ENCODE peak calls at places on chromosomes 11 and 22, in seven cellular contexts. One of them, this sample, is unnamed.
A peak's percentile ranks its signal among the peaks of the same experiment; 100 is the strongest.

GRCh38 chr11:120908521-120909181 is 115.3 kb upstream of the TBCEL start:
- DNase-seq in dorsolateral prefrontal cortex: no peak
- DNase-seq in GM12865: peak; percentile 13
- DNase-seq in foreskin fibroblast: no peak
- DNase-seq in GM12878: no peak
- DNase-seq in lower lobe of right lung: no peak
- DNase-seq in cardiac fibroblast: no peak
- DNase-seq in this sample: no peak

GRCh38 chr11:68164437-68164836 is 43.2 kb upstream of the CHKA start:
- DNase-seq in dorsolateral prefrontal cortex: no peak
- DNase-seq in GM12865: no peak
- DNase-seq in foreskin fibroblast: peak; percentile 82
- DNase-seq in GM12878: no peak
- DNase-seq in lower lobe of right lung: no peak
- DNase-seq in cardiac fibroblast: no peak
- DNase-seq in this sample: no peak

GRCh38 chr22:36986242-36986821 is 32.9 kb downstream of the TST start:
- DNase-seq in dorsolateral prefrontal cortex: no peak
- DNase-seq in GM12865: peak; percentile 55
- DNase-seq in foreskin fibroblast: peak; percentile 38
- DNase-seq in GM12878: no peak
- DNase-seq in lower lobe of right lung: no peak
- DNase-seq in cardiac fibroblast: no peak
- DNase-seq in this sample: no peak

GRCh38 chr11:64803163-64803845 is at the start of gene MAP4K2:
- DNase-seq in dorsolateral prefrontal cortex: peak; percentile 69
- DNase-seq in GM12865: peak; percentile 89
- DNase-seq in foreskin fibroblast: peak; percentile 94
- DNase-seq in GM12878: peak; percentile 3
- DNase-seq in lower lobe of right lung: peak; percentile 92
- DNase-seq in cardiac fibroblast: peak; percentile 88
- DNase-seq in this sample: peak; percentile 83

GRCh38 chr22:48945621-48946458 is 881.8 kb downstream of the BRD1 start:
- DNase-seq in dorsolateral prefrontal cortex: no peak
- DNase-seq in GM12865: no peak
- DNase-seq in foreskin fibroblast: no peak
- DNase-seq in GM12878: no peak
- DNase-seq in lower lobe of right lung: no peak
- DNase-seq in cardiac fibroblast: no peak
- DNase-seq in this sample: no peak

GRCh38 chr22:49362393-49362792 is 465.3 kb downstream of the BRD1 start:
- DNase-seq in dorsolateral prefrontal cortex: no peak
- DNase-seq in GM12865: no peak
- DNase-seq in foreskin fibroblast: no peak
- DNase-seq in GM12878: no peak
- DNase-seq in lower lobe of right lung: peak; percentile 6
- DNase-seq in cardiac fibroblast: no peak
- DNase-seq in this sample: no peak

GRCh38 chr11:126969865-126970479 is 30.6 kb downstream of the KIRREL3 start:
- DNase-seq in dorsolateral prefrontal cortex: no peak
- DNase-seq in GM12865: peak; percentile 16
- DNase-seq in foreskin fibroblast: peak; percentile 80
- DNase-seq in GM12878: no peak
- DNase-seq in lower lobe of right lung: no peak
- DNase-seq in cardiac fibroblast: peak; percentile 23
- DNase-seq in this sample: peak; percentile 14

GRCh38 chr22:35310556-35311550 is 11.2 kb downstream of the TOM1 start:
- DNase-seq in dorsolateral prefrontal cortex: no peak
- DNase-seq in GM12865: peak; percentile 82
- DNase-seq in foreskin fibroblast: no peak
- DNase-seq in GM12878: no peak
- DNase-seq in lower lobe of right lung: no peak
- DNase-seq in cardiac fibroblast: no peak
- DNase-seq in this sample: no peak

GRCh38 chr11:10693509-10694071 is at the start of gene IRAG1:
- DNase-seq in dorsolateral prefrontal cortex: no peak
- DNase-seq in GM12865: no peak
- DNase-seq in foreskin fibroblast: peak; percentile 81
- DNase-seq in GM12878: no peak
- DNase-seq in lower lobe of right lung: peak; percentile 49
- DNase-seq in cardiac fibroblast: peak; percentile 73
- DNase-seq in this sample: peak; percentile 64

GRCh38 chr11:17389957-17390649 is 1.6 kb upstream of the KCNJ11 start:
- DNase-seq in dorsolateral prefrontal cortex: no peak
- DNase-seq in GM12865: no peak
- DNase-seq in foreskin fibroblast: no peak
- DNase-seq in GM12878: no peak
- DNase-seq in lower lobe of right lung: no peak
- DNase-seq in cardiac fibroblast: no peak
- DNase-seq in this sample: no peak

GRCh38 chr11:30314625-30315024 is 8.3 kb upstream of the ARL14EP start:
- DNase-seq in dorsolateral prefrontal cortex: no peak
- DNase-seq in GM12865: peak; percentile 11
- DNase-seq in foreskin fibroblast: peak; percentile 23
- DNase-seq in GM12878: no peak
- DNase-seq in lower lobe of right lung: no peak
- DNase-seq in cardiac fibroblast: peak; percentile 30
- DNase-seq in this sample: peak; percentile 16

GRCh38 chr22:42978453-42979103 is 36.4 kb downstream of the PACSIN2 start:
- DNase-seq in dorsolateral prefrontal cortex: no peak
- DNase-seq in GM12865: no peak
- DNase-seq in foreskin fibroblast: peak; percentile 75
- DNase-seq in GM12878: no peak
- DNase-seq in lower lobe of right lung: no peak
- DNase-seq in cardiac fibroblast: peak; percentile 86
- DNase-seq in this sample: no peak

GRCh38 chr11:76665921-76666351 is 4.6 kb downstream of the LRRC32 start:
- DNase-seq in dorsolateral prefrontal cortex: no peak
- DNase-seq in GM12865: no peak
- DNase-seq in foreskin fibroblast: no peak
- DNase-seq in GM12878: no peak
- DNase-seq in lower lobe of right lung: peak; percentile 26
- DNase-seq in cardiac fibroblast: no peak
- DNase-seq in this sample: no peak

GRCh38 chr11:121482231-121483129 is 29.7 kb upstream of the SORL1-AS1 start:
- DNase-seq in dorsolateral prefrontal cortex: no peak
- DNase-seq in GM12865: peak; percentile 87
- DNase-seq in foreskin fibroblast: no peak
- DNase-seq in GM12878: peak; percentile 93
- DNase-seq in lower lobe of right lung: no peak
- DNase-seq in cardiac fibroblast: peak; percentile 13
- DNase-seq in this sample: no peak

GRCh38 chr11:37811349-37811748 is 1213.3 kb upstream of the RAG2 start:
- DNase-seq in dorsolateral prefrontal cortex: no peak
- DNase-seq in GM12865: no peak
- DNase-seq in foreskin fibroblast: no peak
- DNase-seq in GM12878: no peak
- DNase-seq in lower lobe of right lung: no peak
- DNase-seq in cardiac fibroblast: no peak
- DNase-seq in this sample: no peak

GRCh38 chr11:132838621-132839020 is 693.7 kb downstream of the OPCML start:
- DNase-seq in dorsolateral prefrontal cortex: no peak
- DNase-seq in GM12865: no peak
- DNase-seq in foreskin fibroblast: peak; percentile 54
- DNase-seq in GM12878: no peak
- DNase-seq in lower lobe of right lung: no peak
- DNase-seq in cardiac fibroblast: peak; percentile 19
- DNase-seq in this sample: no peak

DNA sequence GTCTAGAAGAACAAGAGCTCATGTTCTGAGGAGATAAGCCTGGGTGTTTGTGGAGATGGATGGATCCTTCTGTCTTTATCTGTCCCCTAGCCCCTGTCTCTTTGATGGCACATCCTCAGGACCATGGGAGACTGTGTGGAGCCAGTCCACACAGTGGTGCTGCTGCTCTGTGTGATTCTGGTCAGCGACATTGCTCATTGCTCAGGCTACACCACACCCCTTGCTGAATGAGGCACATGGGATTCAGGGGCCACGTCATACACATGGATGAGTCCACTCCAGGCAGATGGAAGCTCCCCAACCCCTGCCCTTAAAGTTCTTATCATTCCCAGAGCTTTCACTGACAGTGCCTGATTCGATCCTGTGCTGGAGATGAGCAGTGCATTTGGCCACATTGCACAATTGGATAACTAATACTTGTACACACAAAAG is 222.2 kb downstream of the NAV2 start:
- DNase-seq in dorsolateral prefrontal cortex: no peak
- DNase-seq in GM12865: no peak
- DNase-seq in foreskin fibroblast: peak; percentile 71
- DNase-seq in GM12878: no peak
- DNase-seq in lower lobe of right lung: no peak
- DNase-seq in cardiac fibroblast: peak; percentile 48
- DNase-seq in this sample: peak; percentile 72
- TF ChIP-seq CTCF in dorsolateral prefrontal cortex: no peak
- TF ChIP-seq CTCF in GM12865: no peak
- TF ChIP-seq CTCF in foreskin fibroblast: no peak
- TF ChIP-seq CTCF in GM12878: no peak
- TF ChIP-seq CTCF in lower lobe of right lung: no peak
- TF ChIP-seq CTCF in cardiac fibroblast: no peak
- TF ChIP-seq CTCF in this sample: no peak

GRCh38 chr11:118282635-118283310 is 18.7 kb upstream of the MPZL2 start:
- DNase-seq in dorsolateral prefrontal cortex: no peak
- DNase-seq in GM12865: no peak
- DNase-seq in foreskin fibroblast: no peak
- DNase-seq in GM12878: no peak
- DNase-seq in lower lobe of right lung: no peak
- DNase-seq in cardiac fibroblast: no peak
- DNase-seq in this sample: no peak

GRCh38 chr11:118283756-118284350 is 19.8 kb upstream of the MPZL2 start:
- DNase-seq in dorsolateral prefrontal cortex: no peak
- DNase-seq in GM12865: no peak
- DNase-seq in foreskin fibroblast: no peak
- DNase-seq in GM12878: no peak
- DNase-seq in lower lobe of right lung: no peak
- DNase-seq in cardiac fibroblast: no peak
- DNase-seq in this sample: no peak

GRCh38 chr11:118283311-118283636 is 19.2 kb upstream of the MPZL2 start:
- DNase-seq in dorsolateral prefrontal cortex: no peak
- DNase-seq in GM12865: no peak
- DNase-seq in foreskin fibroblast: no peak
- DNase-seq in GM12878: no peak
- DNase-seq in lower lobe of right lung: no peak
- DNase-seq in cardiac fibroblast: no peak
- DNase-seq in this sample: no peak

GRCh38 chr11:118277312-118277711 is 13.2 kb upstream of the MPZL2 start:
- DNase-seq in dorsolateral prefrontal cortex: no peak
- DNase-seq in GM12865: peak; percentile 73
- DNase-seq in foreskin fibroblast: peak; percentile 6
- DNase-seq in GM12878: no peak
- DNase-seq in lower lobe of right lung: no peak
- DNase-seq in cardiac fibroblast: peak; percentile 20
- DNase-seq in this sample: no peak

GRCh38 chr11:118281284-118281683 is 17.2 kb upstream of the MPZL2 start:
- DNase-seq in dorsolateral prefrontal cortex: no peak
- DNase-seq in GM12865: peak; percentile 73
- DNase-seq in foreskin fibroblast: no peak
- DNase-seq in GM12878: no peak
- DNase-seq in lower lobe of right lung: no peak
- DNase-seq in cardiac fibroblast: no peak
- DNase-seq in this sample: no peak
- H3K4me3 ChIP-seq in dorsolateral prefrontal cortex: no peak overlapping the region
- H3K4me3 ChIP-seq in GM12865: no peak overlapping the region
- H3K4me3 ChIP-seq in foreskin fibroblast: no peak overlapping the region
- H3K4me3 ChIP-seq in GM12878: no peak overlapping the region
- H3K4me3 ChIP-seq in lower lobe of right lung: no peak overlapping the region
- H3K4me3 ChIP-seq in cardiac fibroblast: no peak overlapping the region
- H3K4me3 ChIP-seq in this sample: no peak overlapping the region

GRCh38 chr11:110474578-110474977 is 44.8 kb downstream of the FDX1 start:
- DNase-seq in dorsolateral prefrontal cortex: no peak
- DNase-seq in GM12865: no peak
- DNase-seq in foreskin fibroblast: no peak
- DNase-seq in GM12878: no peak
- DNase-seq in lower lobe of right lung: no peak
- DNase-seq in cardiac fibroblast: no peak
- DNase-seq in this sample: no peak

GRCh38 chr11:110479070-110479444 is 49.3 kb downstream of the FDX1 start:
- DNase-seq in dorsolateral prefrontal cortex: no peak
- DNase-seq in GM12865: no peak
- DNase-seq in foreskin fibroblast: peak; percentile 33
- DNase-seq in GM12878: no peak
- DNase-seq in lower lobe of right lung: no peak
- DNase-seq in cardiac fibroblast: no peak
- DNase-seq in this sample: no peak

GRCh38 chr11:110481523-110481922 is 51.8 kb downstream of the FDX1 start:
- DNase-seq in dorsolateral prefrontal cortex: no peak
- DNase-seq in GM12865: no peak
- DNase-seq in foreskin fibroblast: no peak
- DNase-seq in GM12878: no peak
- DNase-seq in lower lobe of right lung: no peak
- DNase-seq in cardiac fibroblast: no peak
- DNase-seq in this sample: no peak

GRCh38 chr11:110479445-110480101 is 49.8 kb downstream of the FDX1 start:
- DNase-seq in dorsolateral prefrontal cortex: no peak
- DNase-seq in GM12865: peak; percentile 16
- DNase-seq in foreskin fibroblast: peak; percentile 44
- DNase-seq in GM12878: no peak
- DNase-seq in lower lobe of right lung: no peak
- DNase-seq in cardiac fibroblast: peak; percentile 56
- DNase-seq in this sample: peak; percentile 44

GRCh38 chr11:110478410-110478809 is 48.7 kb downstream of the FDX1 start:
- DNase-seq in dorsolateral prefrontal cortex: no peak
- DNase-seq in GM12865: no peak
- DNase-seq in foreskin fibroblast: no peak
- DNase-seq in GM12878: no peak
- DNase-seq in lower lobe of right lung: no peak
- DNase-seq in cardiac fibroblast: no peak
- DNase-seq in this sample: no peak
- TF ChIP-seq CTCF in dorsolateral prefrontal cortex: no peak
- TF ChIP-seq CTCF in GM12865: peak; percentile 40
- TF ChIP-seq CTCF in foreskin fibroblast: no peak
- TF ChIP-seq CTCF in GM12878: peak; percentile 20
- TF ChIP-seq CTCF in lower lobe of right lung: peak; percentile 15
- TF ChIP-seq CTCF in cardiac fibroblast: no peak
- TF ChIP-seq CTCF in this sample: no peak

GRCh38 chr11:63556404-63556803 is 6.8 kb downstream of the PLAAT2 start:
- DNase-seq in dorsolateral prefrontal cortex: no peak
- DNase-seq in GM12865: no peak
- DNase-seq in foreskin fibroblast: no peak
- DNase-seq in GM12878: no peak
- DNase-seq in lower lobe of right lung: no peak
- DNase-seq in cardiac fibroblast: no peak
- DNase-seq in this sample: no peak

GRCh38 chr11:63554901-63555218 is 8.3 kb downstream of the PLAAT2 start:
- DNase-seq in dorsolateral prefrontal cortex: no peak
- DNase-seq in GM12865: no peak
- DNase-seq in foreskin fibroblast: no peak
- DNase-seq in GM12878: no peak
- DNase-seq in lower lobe of right lung: no peak
- DNase-seq in cardiac fibroblast: no peak
- DNase-seq in this sample: no peak

GRCh38 chr11:63551889-63552266 is 11.3 kb downstream of the PLAAT2 start:
- DNase-seq in dorsolateral prefrontal cortex: no peak
- DNase-seq in GM12865: no peak
- DNase-seq in foreskin fibroblast: no peak
- DNase-seq in GM12878: no peak
- DNase-seq in lower lobe of right lung: no peak
- DNase-seq in cardiac fibroblast: no peak
- DNase-seq in this sample: no peak

GRCh38 chr11:63552921-63553320 is 10.3 kb downstream of the PLAAT2 start:
- DNase-seq in dorsolateral prefrontal cortex: no peak
- DNase-seq in GM12865: no peak
- DNase-seq in foreskin fibroblast: no peak
- DNase-seq in GM12878: no peak
- DNase-seq in lower lobe of right lung: no peak
- DNase-seq in cardiac fibroblast: no peak
- DNase-seq in this sample: no peak

GRCh38 chr11:63553759-63554158 is 9.4 kb downstream of the PLAAT2 start:
- DNase-seq in dorsolateral prefrontal cortex: no peak
- DNase-seq in GM12865: peak; percentile 87
- DNase-seq in foreskin fibroblast: no peak
- DNase-seq in GM12878: no peak
- DNase-seq in lower lobe of right lung: no peak
- DNase-seq in cardiac fibroblast: peak; percentile 54
- DNase-seq in this sample: peak; percentile 36
- H3K4me3 ChIP-seq in dorsolateral prefrontal cortex: no peak overlapping the region
- H3K4me3 ChIP-seq in GM12865: peak overlapping the region; percentile 16
- H3K4me3 ChIP-seq in foreskin fibroblast: no peak overlapping the region
- H3K4me3 ChIP-seq in GM12878: no peak overlapping the region
- H3K4me3 ChIP-seq in lower lobe of right lung: no peak overlapping the region
- H3K4me3 ChIP-seq in cardiac fibroblast: no peak overlapping the region
- H3K4me3 ChIP-seq in this sample: no peak overlapping the region